ENCODE peak calls at places on chromosomes 1 and 21, in seven cellular contexts. One of them, this sample, is unnamed.

GRCh38 chr1:33347650-33347992 is 26.7 kb upstream of the A3GALT2 start:
- DNase-seq in lung: no peak
- DNase-seq in neural progenitor cell: no peak
- DNase-seq in left ventricle myocardium inferior: no peak
- DNase-seq in endothelial cell: no peak
- DNase-seq in PC-3: peak
- DNase-seq in mucosa of descending colon: no peak
- DNase-seq in this sample: no peak

GRCh38 chr1:52786148-52786547 is 56.4 kb upstream of the ZYG11A start:
- DNase-seq in lung: no peak
- DNase-seq in endothelial cell: no peak
- DNase-seq in neural progenitor cell: no peak
- DNase-seq in PC-3: no peak
- DNase-seq in mucosa of descending colon: no peak
- DNase-seq in left ventricle myocardium inferior: no peak
- DNase-seq in this sample: no peak

GRCh38 chr1:181107711-181108110 is 19.2 kb downstream of the IER5 start:
- DNase-seq in neural progenitor cell: no peak
- DNase-seq in mucosa of descending colon: no peak
- DNase-seq in lung: no peak
- DNase-seq in left ventricle myocardium inferior: no peak
- DNase-seq in endothelial cell: no peak
- DNase-seq in PC-3: no peak
- DNase-seq in this sample: no peak

GRCh38 chr1:47423872-47424271 is 7.8 kb downstream of the FOXE3 start:
- DNase-seq in left ventricle myocardium inferior: no peak
- DNase-seq in mucosa of descending colon: no peak
- DNase-seq in neural progenitor cell: no peak
- DNase-seq in endothelial cell: no peak
- DNase-seq in PC-3: no peak
- DNase-seq in lung: no peak
- DNase-seq in this sample: no peak

GRCh38 chr1:203937678-203938330 is 76.4 kb downstream of the SNRPE start:
- DNase-seq in left ventricle myocardium inferior: no peak
- DNase-seq in lung: no peak
- DNase-seq in mucosa of descending colon: no peak
- DNase-seq in neural progenitor cell: no peak
- DNase-seq in PC-3: no peak
- DNase-seq in endothelial cell: no peak
- DNase-seq in this sample: no peak

GRCh38 chr1:179750630-179751029 is 7.5 kb downstream of the FAM163A start:
- DNase-seq in endothelial cell: no peak
- DNase-seq in left ventricle myocardium inferior: no peak
- DNase-seq in mucosa of descending colon: no peak
- DNase-seq in lung: no peak
- DNase-seq in neural progenitor cell: no peak
- DNase-seq in PC-3: no peak
- DNase-seq in this sample: no peak

GRCh38 chr1:54238353-54239040 is 38.5 kb downstream of the MRPL37 start:
- DNase-seq in neural progenitor cell: no peak
- DNase-seq in left ventricle myocardium inferior: no peak
- DNase-seq in mucosa of descending colon: no peak
- DNase-seq in lung: no peak
- DNase-seq in PC-3: no peak
- DNase-seq in endothelial cell: no peak
- DNase-seq in this sample: no peak

GRCh38 chr21:17540530-17540929 is 27.7 kb downstream of the CXADR start:
- DNase-seq in PC-3: no peak
- DNase-seq in lung: no peak
- DNase-seq in left ventricle myocardium inferior: no peak
- DNase-seq in mucosa of descending colon: no peak
- DNase-seq in neural progenitor cell: no peak
- DNase-seq in endothelial cell: no peak
- DNase-seq in this sample: no peak

GRCh38 chr1:32748348-32748747 is 45.8 kb upstream of the SYNC start:
- DNase-seq in PC-3: no peak
- DNase-seq in lung: no peak
- DNase-seq in mucosa of descending colon: no peak
- DNase-seq in left ventricle myocardium inferior: no peak
- DNase-seq in neural progenitor cell: no peak
- DNase-seq in endothelial cell: no peak
- DNase-seq in this sample: no peak

DNA sequence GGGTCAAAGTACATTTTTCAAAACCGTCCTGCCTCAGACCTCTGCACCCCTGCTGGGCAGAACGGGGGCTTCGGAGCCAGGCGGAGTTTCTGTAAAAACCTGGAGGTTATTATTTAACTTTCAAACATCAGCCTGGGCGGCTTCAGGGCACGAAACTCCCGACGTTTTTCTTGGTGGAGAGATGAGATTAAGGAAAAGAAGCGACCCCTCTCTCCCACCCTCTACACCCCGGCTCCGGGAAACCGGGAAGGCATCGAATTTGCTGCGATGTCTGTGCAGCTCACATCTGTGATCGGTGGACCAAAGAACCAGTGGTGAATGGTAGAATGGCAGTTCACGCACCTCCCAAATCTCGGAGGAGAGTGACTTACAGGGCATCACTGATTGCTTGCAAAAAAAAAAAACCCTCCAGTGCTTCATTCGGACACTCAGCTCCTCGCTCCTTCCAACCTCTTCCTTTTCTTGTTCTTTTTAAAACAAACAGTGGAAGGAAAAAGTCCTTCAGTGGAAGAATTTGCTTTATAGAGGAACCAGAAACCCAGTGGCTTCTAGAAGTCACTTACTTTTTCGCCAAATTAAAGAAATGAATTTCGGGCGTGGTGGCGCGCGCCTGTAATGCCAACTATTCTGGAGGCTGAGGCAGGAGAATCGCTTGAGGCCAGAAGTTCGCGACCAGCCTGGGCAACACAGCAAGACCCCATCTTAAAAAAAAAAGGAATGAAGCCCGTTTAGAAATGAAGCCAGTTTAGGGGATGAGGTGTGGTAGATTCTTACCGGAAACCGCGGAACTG is 875 bp downstream of the PHACTR4 start:
- DNase-seq in neural progenitor cell: peak
- DNase-seq in mucosa of descending colon: no peak
- DNase-seq in lung: peak
- DNase-seq in PC-3: peak
- DNase-seq in left ventricle myocardium inferior: no peak
- DNase-seq in endothelial cell: peak
- DNase-seq in this sample: no peak
- TF ChIP-seq CTCF in neural progenitor cell: no peak
- TF ChIP-seq CTCF in mucosa of descending colon: no peak
- TF ChIP-seq CTCF in lung: no peak
- TF ChIP-seq CTCF in PC-3: no peak
- TF ChIP-seq CTCF in left ventricle myocardium inferior: peak
- TF ChIP-seq CTCF in endothelial cell: no peak
- TF ChIP-seq CTCF in this sample: no peak

GRCh38 chr1:155001688-155002474 is 721 bp upstream of the ZBTB7B start:
- DNase-seq in endothelial cell: peak
- DNase-seq in left ventricle myocardium inferior: peak
- DNase-seq in lung: peak
- DNase-seq in mucosa of descending colon: peak
- DNase-seq in neural progenitor cell: peak
- DNase-seq in PC-3: peak
- DNase-seq in this sample: peak
- TF ChIP-seq CTCF in endothelial cell: no peak
- TF ChIP-seq CTCF in left ventricle myocardium inferior: peak
- TF ChIP-seq CTCF in lung: peak
- TF ChIP-seq CTCF in mucosa of descending colon: peak
- TF ChIP-seq CTCF in neural progenitor cell: peak
- TF ChIP-seq CTCF in PC-3: peak
- TF ChIP-seq CTCF in this sample: no peak

GRCh38 chr1:7824701-7825100 is 28.2 kb downstream of the UTS2 start:
- DNase-seq in neural progenitor cell: peak
- DNase-seq in PC-3: no peak
- DNase-seq in left ventricle myocardium inferior: no peak
- DNase-seq in endothelial cell: no peak
- DNase-seq in mucosa of descending colon: no peak
- DNase-seq in lung: no peak
- DNase-seq in this sample: no peak
- TF ChIP-seq CTCF in neural progenitor cell: no peak
- TF ChIP-seq CTCF in PC-3: no peak
- TF ChIP-seq CTCF in left ventricle myocardium inferior: no peak
- TF ChIP-seq CTCF in endothelial cell: no peak
- TF ChIP-seq CTCF in mucosa of descending colon: no peak
- TF ChIP-seq CTCF in lung: no peak
- TF ChIP-seq CTCF in this sample: no peak

DNA sequence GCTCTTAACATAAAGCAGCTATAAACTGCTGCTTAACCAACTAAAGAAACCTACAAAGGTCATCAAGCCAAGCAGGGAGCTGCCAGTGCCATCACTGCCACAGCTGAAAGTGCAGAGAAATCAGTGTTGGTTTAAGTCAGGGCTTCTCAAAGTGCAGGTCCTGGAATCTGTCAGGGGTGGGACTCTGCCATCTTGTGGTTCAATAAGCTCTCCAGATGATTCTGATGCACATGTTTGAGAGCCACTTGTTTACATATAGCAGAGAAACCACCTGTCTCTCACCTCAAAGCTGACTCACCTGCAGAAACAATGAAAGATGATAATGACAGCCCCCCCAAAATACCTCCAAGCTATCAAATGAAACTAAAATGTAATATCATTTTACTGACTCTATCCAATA is 49.3 kb downstream of the SH3GLB1 start:
- DNase-seq in PC-3: peak
- DNase-seq in left ventricle myocardium inferior: no peak
- DNase-seq in lung: no peak
- DNase-seq in mucosa of descending colon: no peak
- DNase-seq in endothelial cell: no peak
- DNase-seq in neural progenitor cell: peak
- DNase-seq in this sample: no peak
- TF ChIP-seq CTCF in PC-3: peak
- TF ChIP-seq CTCF in left ventricle myocardium inferior: no peak
- TF ChIP-seq CTCF in lung: no peak
- TF ChIP-seq CTCF in mucosa of descending colon: no peak
- TF ChIP-seq CTCF in endothelial cell: no peak
- TF ChIP-seq CTCF in neural progenitor cell: peak
- TF ChIP-seq CTCF in this sample: no peak

DNA sequence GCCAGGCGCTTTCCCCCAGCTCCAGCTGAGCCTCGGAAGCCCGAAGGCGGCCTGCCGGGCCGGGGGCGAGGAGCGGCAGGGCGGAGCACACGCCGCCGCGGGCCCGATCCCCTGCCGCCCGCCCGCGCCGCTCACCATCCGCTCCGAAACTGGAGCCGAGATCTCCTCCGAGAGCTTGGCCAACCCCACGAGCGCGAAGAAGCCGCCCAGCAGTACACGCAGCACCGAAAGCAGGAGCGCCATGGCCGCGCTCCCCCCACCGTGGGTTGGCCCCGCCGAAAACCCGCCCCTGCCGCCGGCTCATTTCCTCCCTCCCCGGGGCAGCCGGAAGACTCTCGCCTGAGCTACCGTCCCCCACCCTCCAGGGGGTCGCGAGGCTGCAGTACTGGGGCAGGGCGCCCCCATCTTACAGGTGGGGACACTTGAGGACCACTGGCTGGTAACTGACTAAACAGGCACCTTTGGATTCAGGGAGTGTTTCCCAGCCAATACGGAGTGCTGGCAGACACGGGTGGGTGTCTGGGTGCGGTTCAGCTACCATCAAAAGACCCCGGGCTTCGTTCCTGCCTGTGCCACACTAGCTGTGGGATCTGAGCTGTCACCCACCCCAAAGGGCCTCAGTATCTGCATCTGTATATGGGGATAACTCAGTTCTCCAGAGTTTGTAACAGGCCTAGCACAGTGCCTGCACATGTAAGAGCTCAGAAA is at the start of gene TMEM35B:
- DNase-seq in PC-3: peak
- DNase-seq in left ventricle myocardium inferior: peak
- DNase-seq in endothelial cell: peak
- DNase-seq in neural progenitor cell: peak
- DNase-seq in lung: peak
- DNase-seq in mucosa of descending colon: peak
- DNase-seq in this sample: peak
- TF ChIP-seq CTCF in PC-3: no peak
- TF ChIP-seq CTCF in left ventricle myocardium inferior: peak
- TF ChIP-seq CTCF in endothelial cell: no peak
- TF ChIP-seq CTCF in neural progenitor cell: peak
- TF ChIP-seq CTCF in lung: no peak
- TF ChIP-seq CTCF in mucosa of descending colon: no peak
- TF ChIP-seq CTCF in this sample: no peak

GRCh38 chr1:155209373-155209721 is 852 bp downstream of the MTX1 start:
- DNase-seq in neural progenitor cell: peak
- DNase-seq in mucosa of descending colon: no peak
- DNase-seq in left ventricle myocardium inferior: no peak
- DNase-seq in lung: no peak
- DNase-seq in PC-3: no peak
- DNase-seq in endothelial cell: no peak
- DNase-seq in this sample: no peak

GRCh38 chr1:155210304-155210703 is 1.8 kb downstream of the MTX1 start:
- DNase-seq in left ventricle myocardium inferior: no peak
- DNase-seq in PC-3: no peak
- DNase-seq in neural progenitor cell: no peak
- DNase-seq in lung: no peak
- DNase-seq in endothelial cell: no peak
- DNase-seq in mucosa of descending colon: no peak
- DNase-seq in this sample: no peak

GRCh38 chr1:155208406-155208655 is 164 bp upstream of the MTX1 start:
- DNase-seq in endothelial cell: no peak
- DNase-seq in neural progenitor cell: no peak
- DNase-seq in mucosa of descending colon: no peak
- DNase-seq in PC-3: no peak
- DNase-seq in left ventricle myocardium inferior: no peak
- DNase-seq in lung: no peak
- DNase-seq in this sample: no peak

GRCh38 chr1:155207578-155208405 is at the start of gene THBS3:
- DNase-seq in neural progenitor cell: peak
- DNase-seq in endothelial cell: no peak
- DNase-seq in left ventricle myocardium inferior: peak
- DNase-seq in mucosa of descending colon: no peak
- DNase-seq in PC-3: peak
- DNase-seq in lung: no peak
- DNase-seq in this sample: peak

GRCh38 chr1:155208656-155209372 is at the start of gene MTX1:
- DNase-seq in lung: peak
- DNase-seq in mucosa of descending colon: peak
- DNase-seq in PC-3: peak
- DNase-seq in left ventricle myocardium inferior: peak
- DNase-seq in neural progenitor cell: peak
- DNase-seq in endothelial cell: peak
- DNase-seq in this sample: peak
- TF ChIP-seq CTCF in lung: no peak
- TF ChIP-seq CTCF in mucosa of descending colon: no peak
- TF ChIP-seq CTCF in PC-3: no peak
- TF ChIP-seq CTCF in left ventricle myocardium inferior: no peak
- TF ChIP-seq CTCF in neural progenitor cell: no peak
- TF ChIP-seq CTCF in endothelial cell: no peak
- TF ChIP-seq CTCF in this sample: no peak

DNA sequence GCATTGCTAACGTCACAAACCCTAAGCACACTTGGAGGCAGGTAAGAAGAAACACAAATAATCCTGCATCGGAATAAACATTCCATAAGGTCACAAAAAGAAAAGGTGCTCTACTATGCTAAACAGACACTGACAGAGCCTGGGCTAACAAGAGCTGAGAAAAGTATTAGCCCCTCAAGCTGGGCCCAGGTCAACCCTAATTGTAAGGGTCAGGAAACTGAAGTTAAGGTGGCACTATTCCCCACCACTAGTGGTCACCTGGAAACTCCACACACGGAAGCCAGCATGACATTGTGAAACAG is 1.3 kb downstream of the PTTG1IP start:
- DNase-seq in lung: no peak
- DNase-seq in mucosa of descending colon: no peak
- DNase-seq in PC-3: no peak
- DNase-seq in left ventricle myocardium inferior: no peak
- DNase-seq in endothelial cell: no peak
- DNase-seq in neural progenitor cell: no peak
- DNase-seq in this sample: no peak
- TF ChIP-seq CTCF in lung: no peak
- TF ChIP-seq CTCF in mucosa of descending colon: no peak
- TF ChIP-seq CTCF in PC-3: peak
- TF ChIP-seq CTCF in left ventricle myocardium inferior: no peak
- TF ChIP-seq CTCF in endothelial cell: no peak
- TF ChIP-seq CTCF in neural progenitor cell: no peak
- TF ChIP-seq CTCF in this sample: no peak

This sample was measured in nephron progenitor cell.